ENCODE peak calls at places on chromosome 11, in five cellular contexts. One of them, this sample, is unnamed.

GRCh38 chr11:69909561-69910518 is 90.6 kb upstream of the FGF3 start:
- DNase-seq in brain microvascular endothelial cell: no peak
- DNase-seq in GM03348: peak; percentile 52
- DNase-seq in thyroid gland: no peak
- DNase-seq in MV-4-11: no peak
- DNase-seq in this sample: no peak

GRCh38 chr11:121499405-121499804 is 46.6 kb upstream of the SORL1-AS1 start:
- DNase-seq in MV-4-11: no peak
- DNase-seq in brain microvascular endothelial cell: no peak
- DNase-seq in thyroid gland: no peak
- DNase-seq in GM03348: no peak
- DNase-seq in this sample: no peak

GRCh38 chr11:27088353-27088752 is 47.7 kb downstream of the BBOX1 start:
- DNase-seq in GM03348: no peak
- DNase-seq in thyroid gland: no peak
- DNase-seq in brain microvascular endothelial cell: no peak
- DNase-seq in MV-4-11: no peak
- DNase-seq in this sample: no peak

GRCh38 chr11:61564936-61565696 is 15.8 kb downstream of the SYT7 start:
- DNase-seq in brain microvascular endothelial cell: no peak
- DNase-seq in thyroid gland: no peak
- DNase-seq in MV-4-11: no peak
- DNase-seq in GM03348: no peak
- DNase-seq in this sample: no peak

GRCh38 chr11:113874920-113875413 is 405 bp downstream of the USP28 start:
- DNase-seq in thyroid gland: no peak
- DNase-seq in brain microvascular endothelial cell: peak; percentile 6
- DNase-seq in GM03348: no peak
- DNase-seq in MV-4-11: peak; percentile 10
- DNase-seq in this sample: peak; percentile 8

GRCh38 chr11:58301576-58301975 is 33.5 kb upstream of the OR10W1 start:
- DNase-seq in thyroid gland: no peak
- DNase-seq in MV-4-11: no peak
- DNase-seq in GM03348: peak; percentile 59
- DNase-seq in brain microvascular endothelial cell: peak; percentile 75
- DNase-seq in this sample: no peak

GRCh38 chr11:104772806-104773241 is 125.4 kb downstream of the CASP12 start:
- DNase-seq in brain microvascular endothelial cell: peak; percentile 94
- DNase-seq in thyroid gland: no peak
- DNase-seq in GM03348: peak; percentile 69
- DNase-seq in MV-4-11: peak; percentile 31
- DNase-seq in this sample: peak; percentile 99

GRCh38 chr11:3837793-3838192 is 3.0 kb downstream of the RHOG start:
- DNase-seq in brain microvascular endothelial cell: no peak
- DNase-seq in GM03348: peak; percentile 29
- DNase-seq in MV-4-11: peak; percentile 99
- DNase-seq in thyroid gland: no peak
- DNase-seq in this sample: no peak

GRCh38 chr11:86699036-86699791 is 26.8 kb upstream of the ME3 start:
- DNase-seq in GM03348: no peak
- DNase-seq in brain microvascular endothelial cell: no peak
- DNase-seq in thyroid gland: no peak
- DNase-seq in MV-4-11: no peak
- DNase-seq in this sample: no peak

This sample was measured in foreskin melanocyte.